ENCODE peak calls at places on chromosomes 13 and 19, in eight cellular contexts. K, U, P, W, D, L, G and I are unnamed samples.

GRCh38 chr19:2775556-2776430 is 7.3 kb downstream of the SGTA start:
- DNase-seq in K (no peak), U (no peak), P (no peak), W (no peak), D (peak; percentile 35), L (no peak), G (no peak), I (peak; percentile 48)

GRCh38 chr13:75416327-75417005 is 65.5 kb downstream of the TBC1D4 start:
- DNase-seq in K (peak; percentile 68), U (no peak), P (no peak), W (no peak), D (no peak), L (no peak), G (peak; percentile 40), I (no peak)

GRCh38 chr19:49421039-49421877 is 2.0 kb downstream of the PTH2 start:
- DNase-seq in K (no peak), U (peak; percentile 100), P (peak; percentile 86), W (no peak), D (peak; percentile 17), L (no peak), G (peak; percentile 99), I (peak; percentile 63)

GRCh38 chr13:78998736-78999135 is 339.8 kb upstream of the OBI1 start:
- DNase-seq in K (no peak), U (no peak), P (no peak), W (no peak), D (no peak), L (no peak), G (no peak), I (no peak)

GRCh38 chr13:29835280-29836061 is 14.9 kb downstream of the UBL3 start:
- DNase-seq in K (no peak), U (peak; percentile 18), P (no peak), W (no peak), D (no peak), L (no peak), G (peak; percentile 57), I (no peak)

GRCh38 chr13:26112843-26113242 is 61.0 kb upstream of the SHISA2 start:
- DNase-seq in K (no peak), U (no peak), P (peak; percentile 8), W (no peak), D (peak; percentile 10), L (no peak), G (peak; percentile 48), I (no peak)

GRCh38 chr19:5985098-5985783 is 7.3 kb upstream of the RANBP3 start:
- DNase-seq in K (no peak), U (no peak), P (peak; percentile 59), W (no peak), D (peak; percentile 61), L (no peak), G (no peak), I (no peak)

GRCh38 chr19:5694952-5695648 is 5.0 kb downstream of the RPL36 start:
- DNase-seq in K (peak; percentile 10), U (no peak), P (no peak), W (no peak), D (no peak), L (no peak), G (peak; percentile 0), I (no peak)

GRCh38 chr13:111304603-111305289 is 15.7 kb upstream of the TEX29 start:
- DNase-seq in K (no peak), U (no peak), P (no peak), W (no peak), D (no peak), L (no peak), G (no peak), I (no peak)

GRCh38 chr13:46665630-46666482 is 112.9 kb downstream of the LRCH1 start:
- DNase-seq in K (no peak), U (no peak), P (no peak), W (no peak), D (no peak), L (no peak), G (no peak), I (no peak)

GRCh38 chr13:85405316-85405897 is 393.8 kb downstream of the SLITRK6 start:
- DNase-seq in K (no peak), U (no peak), P (no peak), W (no peak), D (no peak), L (no peak), G (peak; percentile 7), I (no peak)

GRCh38 chr13:95793018-95793555 is 116.1 kb downstream of the DNAJC3 start:
- DNase-seq in K (no peak), U (no peak), P (peak; percentile 12), W (no peak), D (no peak), L (no peak), G (no peak), I (no peak)

GRCh38 chr13:94330552-94331071 is 148.9 kb downstream of the DCT start:
- DNase-seq in K (no peak), U (no peak), P (no peak), W (no peak), D (no peak), L (no peak), G (no peak), I (no peak)

GRCh38 chr19:8526345-8527062 is 12.5 kb upstream of the ZNF414 start:
- DNase-seq in K (peak; percentile 83), U (peak; percentile 95), P (peak; percentile 77), W (peak; percentile 92), D (peak; percentile 88), L (peak; percentile 51), G (peak; percentile 97), I (peak; percentile 95)

GRCh38 chr19:13839938-13840750 is 36.8 kb upstream of the NANOS3 start:
- DNase-seq in K (no peak), U (no peak), P (peak; percentile 71), W (peak; percentile 76), D (peak; percentile 51), L (no peak), G (no peak), I (peak; percentile 59)

GRCh38 chr19:920051-920857 is 3.1 kb downstream of the KISS1R start:
- DNase-seq in K (peak; percentile 74), U (peak; percentile 53), P (no peak), W (peak; percentile 46), D (no peak), L (no peak), G (peak; percentile 65), I (no peak)

GRCh38 chr19:33388817-33389573 is 15.5 kb downstream of the CEBPG start:
- DNase-seq in K (no peak), U (no peak), P (no peak), W (no peak), D (no peak), L (no peak), G (no peak), I (peak; percentile 20)

GRCh38 chr13:93002071-93002470 is 224.5 kb upstream of the GPC6 start:
- DNase-seq in K (no peak), U (no peak), P (no peak), W (no peak), D (no peak), L (no peak), G (no peak), I (no peak)

GRCh38 chr13:93007928-93008327 is 218.7 kb upstream of the GPC6 start:
- DNase-seq in K (no peak), U (no peak), P (no peak), W (no peak), D (no peak), L (no peak), G (no peak), I (no peak)

GRCh38 chr13:93003531-93003930 is 223.1 kb upstream of the GPC6 start:
- DNase-seq in K (no peak), U (no peak), P (no peak), W (no peak), D (no peak), L (no peak), G (no peak), I (no peak)

GRCh38 chr13:93004919-93005318 is 221.7 kb upstream of the GPC6 start:
- DNase-seq in K (no peak), U (peak; percentile 13), P (no peak), W (no peak), D (peak; percentile 13), L (no peak), G (peak; percentile 59), I (no peak)
- TF ChIP-seq CTCF in K (no peak), U (peak; percentile 45), P (no peak), W (no peak), D (no peak), L (peak; percentile 16), G (peak; percentile 79), I (no peak)

DNA sequence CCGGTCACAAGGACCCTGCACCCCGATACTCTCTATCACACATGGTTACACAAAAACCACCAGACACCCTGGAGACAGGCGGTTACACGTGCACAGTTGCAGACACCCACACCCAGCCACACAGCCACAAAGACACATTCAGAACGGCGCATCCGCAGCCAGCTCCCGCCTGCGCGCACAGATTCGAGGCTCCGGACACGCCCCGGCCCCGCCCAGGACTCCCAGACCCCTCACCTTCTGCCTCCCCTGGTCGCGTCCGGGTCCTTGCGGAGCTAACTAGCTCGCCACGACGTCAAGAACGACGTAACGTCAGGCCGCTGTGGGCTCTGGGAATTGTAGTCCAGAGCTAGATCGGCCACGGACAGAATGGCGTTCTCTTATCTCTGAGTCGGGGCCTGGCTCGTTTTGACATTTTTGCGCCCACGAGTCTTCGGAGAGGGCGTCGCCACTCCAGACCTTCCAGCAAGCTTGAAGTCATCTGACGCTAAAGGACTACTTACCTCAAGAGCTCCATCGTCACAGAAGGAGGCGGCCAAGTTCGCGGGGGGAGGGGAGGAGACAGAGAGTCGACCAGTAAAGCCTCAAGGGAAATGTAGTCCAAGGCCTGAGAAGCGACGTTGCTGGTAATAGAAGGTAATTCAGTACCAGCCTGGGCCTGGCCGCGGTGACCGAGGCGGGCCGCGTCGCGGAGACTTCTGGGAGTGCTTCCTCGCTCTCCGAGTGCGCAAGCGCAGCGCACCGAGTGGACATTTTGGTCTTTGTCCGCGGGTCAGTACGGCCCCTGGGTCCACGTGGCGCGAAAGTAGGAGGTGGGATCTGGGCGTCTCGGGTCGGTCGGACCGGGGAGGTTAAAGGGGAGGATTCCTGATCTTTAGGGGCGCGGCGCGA is at the start of the genes ZNF146 and ZNF565:
- DNase-seq in K (peak; percentile 99), U (peak; percentile 98), P (peak; percentile 92), W (peak; percentile 97), D (peak; percentile 98), L (peak; percentile 88), G (peak; percentile 100), I (peak; percentile 97)
- TF ChIP-seq CTCF in K (no peak), U (no peak), P (no peak), W (no peak), D (no peak), L (peak; percentile 0), G (no peak), I (peak; percentile 50)

GRCh38 chr19:55344444-55344843 is 4.8 kb downstream of the KMT5C start:
- DNase-seq in K (no peak), U (no peak), P (no peak), W (no peak), D (no peak), L (no peak), G (no peak), I (no peak)
- TF ChIP-seq CTCF in K (no peak), U (no peak), P (no peak), W (no peak), D (no peak), L (no peak), G (peak; percentile 31), I (no peak)

DNA sequence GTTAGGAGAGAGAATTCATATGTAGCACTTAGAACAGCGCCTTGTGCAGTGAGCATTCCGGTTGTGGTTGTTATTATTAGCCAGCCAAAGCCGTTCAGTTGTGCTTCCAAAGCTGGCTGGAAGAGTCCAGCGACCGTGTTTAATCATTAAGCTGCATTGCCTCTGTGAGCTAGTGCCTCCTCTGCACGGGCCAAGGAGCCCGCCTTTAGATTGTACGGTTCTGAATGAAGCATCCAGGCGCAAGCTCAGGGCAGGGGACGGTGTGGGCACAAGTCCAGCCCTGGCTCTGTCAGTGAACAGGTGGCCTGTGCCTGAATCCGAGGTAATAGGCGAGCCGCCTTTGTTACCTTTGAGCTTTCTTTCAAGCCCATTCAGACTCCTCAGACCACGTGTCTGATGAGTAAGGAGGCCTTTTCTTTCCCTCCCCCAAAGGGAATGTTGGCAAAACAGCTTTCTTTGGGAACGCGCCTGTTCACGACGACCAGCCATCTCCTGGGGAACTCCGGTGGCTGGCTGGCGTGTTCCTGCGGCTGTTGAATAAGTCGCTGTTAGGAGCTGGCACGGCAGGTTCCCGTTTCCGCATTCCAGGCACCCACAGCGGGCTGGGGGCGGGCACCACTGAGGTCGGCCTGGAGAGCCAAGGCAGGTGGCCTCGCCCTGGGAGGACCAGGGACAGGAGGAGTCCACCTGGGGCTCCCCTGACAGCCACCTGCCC is 25.1 kb downstream of the SIPA1L3 start:
- DNase-seq in K (peak; percentile 72), U (peak; percentile 69), P (peak; percentile 89), W (peak; percentile 98), D (peak; percentile 78), L (no peak), G (peak; percentile 90), I (peak; percentile 9)
- TF ChIP-seq CTCF in K (no peak), U (no peak), P (no peak), W (no peak), D (peak; percentile 9), L (no peak), G (no peak), I (no peak)